ENCODE peak calls at places on chromosomes 16 and 17, in four cellular contexts. C is stimulated activated CD4-positive, alpha-beta T cell treated with anti-CD3 and anti-CD28 coated beads, Interleukin-4, amount 100 ng/mL, for 4 hours; R is T1000; H is T-helper 17 cell. N is an unnamed sample.

GRCh38 chr17:62780273-62780672 is 27.8 kb downstream of the MARCHF10 start:
- DNase-seq in C (no peak), R (no peak), H (no peak), N (no peak)

GRCh38 chr16:1206326-1206725 is 18.7 kb downstream of the TPSG1 start:
- DNase-seq in C (no peak), R (no peak), H (no peak), N (no peak)

GRCh38 chr17:29012535-29012934 is 6.7 kb upstream of the SEZ6 start:
- DNase-seq in C (no peak), R (no peak), H (no peak), N (no peak)

GRCh38 chr17:50328926-50329325 is 17.0 kb upstream of the XYLT2 start:
- DNase-seq in C (no peak), R (no peak), H (no peak), N (no peak)

GRCh38 chr16:19808061-19808621 is 76.5 kb downstream of the GPRC5B start:
- DNase-seq in C (no peak), R (no peak), H (no peak), N (peak; percentile 33)

GRCh38 chr16:80804451-80805383 is at the start of gene CDYL2:
- DNase-seq in C (peak; percentile 55), R (no peak), H (peak; percentile 25), N (no peak)

GRCh38 chr16:16093625-16094332 is 129.5 kb downstream of the ABCC6 start:
- DNase-seq in C (no peak), R (no peak), H (no peak), N (no peak)

GRCh38 chr16:79301036-79301435 is 299.5 kb downstream of the MAF start:
- DNase-seq in C (no peak), R (no peak), H (no peak), N (no peak)

GRCh38 chr17:82212331-82213250 is at the start of gene CCDC57:
- DNase-seq in C (peak; percentile 70), R (peak; percentile 63), H (peak; percentile 36), N (peak; percentile 79)

GRCh38 chr16:58026139-58026704 is 668 bp downstream of the MMP15 start:
- DNase-seq in C (peak; percentile 24), R (no peak), H (no peak), N (no peak)

GRCh38 chr16:84482001-84482891 is 22.2 kb downstream of the MEAK7 start:
- DNase-seq in C (no peak), R (no peak), H (no peak), N (no peak)

GRCh38 chr16:88764913-88765349 is 20.1 kb downstream of the PIEZO1 start:
- DNase-seq in C (no peak), R (no peak), H (no peak), N (peak; percentile 48)

GRCh38 chr17:38701504-38702165 is 3.4 kb upstream of the MLLT6 start:
- DNase-seq in C (peak; percentile 71), R (no peak), H (peak; percentile 61), N (no peak)

GRCh38 chr17:21285164-21286065 is 904 bp downstream of the MAP2K3 start:
- DNase-seq in C (no peak), R (no peak), H (no peak), N (peak; percentile 52)

GRCh38 chr17:72426948-72427760 is 306.3 kb downstream of the SOX9 start:
- DNase-seq in C (no peak), R (no peak), H (no peak), N (no peak)

GRCh38 chr17:70166571-70166970 is 2.8 kb upstream of the KCNJ2 start:
- DNase-seq in C (no peak), R (no peak), H (no peak), N (no peak)

GRCh38 chr17:61874075-61874474 is 10.7 kb upstream of the BRIP1 start:
- DNase-seq in C (no peak), R (no peak), H (no peak), N (no peak)

GRCh38 chr16:4301177-4301576 is 14.7 kb upstream of the GLIS2 start:
- DNase-seq in C (no peak), R (no peak), H (no peak), N (no peak)